ENCODE peak calls at places on chromosomes 1 and 21, in seven cellular contexts. O is mesenchymal stem cell, D is IMR-90, A is trophoblast cell, E is H1, S is H9, N is neuronal stem cell. U is an unnamed sample. For H3K4me1, the result is how much of the 10 kb centered on the place peaks cover.

GRCh38 chr1:18452550-18452949 is 28.2 kb upstream of the KLHDC7A start:
- DNase-seq in O (no peak), D (no peak), A (no peak), E (no peak), S (peak), N (peak), U (peak)

GRCh38 chr1:226631229-226632000 is 82.9 kb downstream of the STUM start:
- DNase-seq in O (no peak), D (no peak), A (no peak), E (no peak), S (no peak), N (no peak), U (no peak)

GRCh38 chr1:184160942-184161698 is 109.6 kb downstream of the TSEN15 start:
- DNase-seq in O (peak), D (peak), A (peak), E (no peak), S (no peak), N (no peak), U (no peak)

GRCh38 chr1:222970711-222971110 is 155.9 kb downstream of the DISP1 start:
- DNase-seq in O (no peak), D (no peak), A (no peak), E (no peak), S (no peak), N (no peak), U (peak)

GRCh38 chr1:183609313-183609712 is 19.1 kb upstream of the NCF2 start:
- DNase-seq in O (peak), D (peak), A (no peak), E (no peak), S (no peak), N (no peak), U (peak)

GRCh38 chr21:36718951-36719501 is 20.1 kb downstream of the SIM2 start:
- DNase-seq in O (no peak), D (no peak), A (peak), E (no peak), S (no peak), N (no peak), U (no peak)

GRCh38 chr1:61079898-61080336 is 2.4 kb upstream of the NFIA start:
- DNase-seq in O (peak), D (peak), A (peak), E (peak), S (peak), N (no peak), U (peak)

GRCh38 chr1:76291737-76292136 is 217.2 kb downstream of the ST6GALNAC3 start:
- DNase-seq in O (no peak), D (no peak), A (no peak), E (no peak), S (no peak), N (no peak), U (no peak)

GRCh38 chr21:46120301-46121285 is 22.7 kb downstream of the COL6A2 start:
- DNase-seq in O (no peak), D (no peak), A (no peak), E (no peak), S (peak), N (no peak), U (no peak)

GRCh38 chr1:32393136-32393535 is 1.1 kb downstream of the BSDC1 start:
- DNase-seq in O (no peak), D (peak), A (no peak), E (no peak), S (no peak), N (no peak), U (no peak)

GRCh38 chr1:58584082-58584895 is 7.2 kb upstream of the TACSTD2 start:
- DNase-seq in O (peak), D (peak), A (no peak), E (no peak), S (no peak), N (no peak), U (peak)

GRCh38 chr1:23422313-23422877 is 2.2 kb downstream of the TCEA3 start:
- DNase-seq in O (peak), D (peak), A (no peak), E (no peak), S (no peak), N (no peak), U (no peak)

GRCh38 chr1:220045356-220046051 is 801 bp downstream of the EPRS1 start:
- DNase-seq in O (no peak), D (no peak), A (no peak), E (no peak), S (no peak), N (no peak), U (no peak)

GRCh38 chr1:200778766-200779165 is 40.1 kb downstream of the CAMSAP2 start:
- DNase-seq in O (no peak), D (no peak), A (no peak), E (no peak), S (no peak), N (no peak), U (peak)

GRCh38 chr1:185894806-185895205 is 160.6 kb downstream of the HMCN1 start:
- DNase-seq in O (peak), D (peak), A (no peak), E (no peak), S (no peak), N (no peak), U (no peak)

GRCh38 chr1:41695118-41695517 is 210.6 kb upstream of the EDN2 start:
- DNase-seq in O (no peak), D (no peak), A (no peak), E (no peak), S (no peak), N (no peak), U (no peak)

GRCh38 chr1:218348628-218349185 is 3.6 kb downstream of the TGFB2 start:
- DNase-seq in O (no peak), D (no peak), A (no peak), E (no peak), S (no peak), N (no peak), U (no peak)

GRCh38 chr1:203133969-203134725 is 6.6 kb downstream of the ADORA1 start:
- DNase-seq in O (peak), D (peak), A (no peak), E (peak), S (no peak), N (no peak), U (peak)

GRCh38 chr1:10676987-10677386 is 119.5 kb downstream of the CASZ1 start:
- DNase-seq in O (no peak), D (no peak), A (no peak), E (no peak), S (no peak), N (no peak), U (no peak)
- H3K4me1 ChIP-seq in O (under half), D (under half), A (under half), E (under half), S (under half), N (half or more), U (under half)

GRCh38 chr1:154941332-154941995 is 4.9 kb upstream of the PMVK start:
- DNase-seq in O (peak), D (no peak), A (no peak), E (no peak), S (peak), N (peak), U (peak)
- H3K18ac ChIP-seq in O (no peak), D (no peak), A (no peak), E (no peak), S (no peak), N (peak), U (no peak)

GRCh38 chr1:209230319-209230718 is 353.2 kb upstream of the CAMK1G start:
- DNase-seq in O (no peak), D (no peak), A (no peak), E (no peak), S (no peak), N (no peak), U (no peak)
- H4K8ac ChIP-seq in O (no peak), D (no peak), A (no peak), E (no peak), S (no peak), N (no peak), U (no peak)

DNA sequence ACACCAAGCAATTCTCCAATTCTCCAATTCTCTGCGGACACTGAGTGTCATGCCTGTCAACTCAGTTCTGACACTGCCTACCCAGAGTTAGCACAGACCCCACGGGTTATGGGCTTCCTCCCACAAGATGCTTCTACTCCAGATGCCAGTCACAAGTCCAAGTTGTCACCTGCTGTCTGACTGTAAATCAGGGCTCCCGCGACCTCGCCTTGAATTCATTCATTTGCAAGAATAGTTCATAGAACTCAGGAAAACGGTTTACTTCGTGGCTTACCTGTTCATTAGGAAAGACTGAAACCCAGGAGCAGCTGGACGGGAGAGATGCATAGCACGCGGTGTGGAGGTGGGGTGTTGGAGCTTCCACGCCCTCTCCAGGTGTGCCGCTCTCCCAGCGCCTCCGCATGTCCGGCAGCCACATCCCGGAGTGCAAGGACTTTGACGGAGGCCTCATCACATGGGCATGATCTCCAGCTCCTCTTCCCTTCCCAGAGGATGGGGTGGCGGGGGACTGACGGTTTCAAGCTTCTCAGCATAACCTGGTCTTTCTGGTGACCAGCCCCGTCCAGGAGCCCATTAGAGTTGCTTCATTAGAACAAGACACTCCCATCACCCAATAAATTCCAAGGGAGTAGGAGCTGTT is 154.6 kb downstream of the PGBD5 start:
- DNase-seq in O (no peak), D (no peak), A (no peak), E (no peak), S (no peak), N (no peak), U (no peak)
- H3K4me1 ChIP-seq in O (under half), D (under half), A (under half), E (under half), S (under half), N (under half), U (under half)